ENCODE peak calls at places on chromosomes 7 and 10, in four cellular contexts. R, A, C and Y are unnamed samples. For H3K36me3, the result is how much of the 10 kb centered on the place peaks cover.

GRCh38 chr7:157297071-157297638 is 39.6 kb upstream of the DNAJB6 start:
- DNase-seq in R (no peak), A (no peak), C (no peak), Y (no peak)

GRCh38 chr7:18565337-18565736 is 69.8 kb downstream of the HDAC9 start:
- DNase-seq in R (no peak), A (no peak), C (no peak), Y (no peak)

GRCh38 chr10:108582387-108582786 is 1340.9 kb downstream of the XPNPEP1 start:
- DNase-seq in R (no peak), A (no peak), C (no peak), Y (no peak)

GRCh38 chr7:101590663-101591435 is 38.2 kb downstream of the MYL10 start:
- DNase-seq in R (no peak), A (no peak), C (no peak), Y (no peak)

GRCh38 chr7:27151341-27151944 is 940 bp downstream of the HOXA3 start:
- DNase-seq in R (peak), A (no peak), C (no peak), Y (no peak)

GRCh38 chr7:17031903-17032551 is 150.2 kb upstream of the AGR3 start:
- DNase-seq in R (no peak), A (no peak), C (no peak), Y (no peak)

GRCh38 chr10:4254101-4254994 is 469.3 kb upstream of the KLF6 start:
- DNase-seq in R (no peak), A (no peak), C (no peak), Y (no peak)

GRCh38 chr10:124624456-124624855 is 119.7 kb downstream of the FAM53B start:
- DNase-seq in R (no peak), A (no peak), C (no peak), Y (no peak)

GRCh38 chr7:94907420-94908203 is at the start of gene PPP1R9A:
- DNase-seq in R (peak), A (peak), C (no peak), Y (no peak)

GRCh38 chr7:30303312-30304039 is 19.1 kb downstream of the ZNRF2 start:
- DNase-seq in R (no peak), A (no peak), C (no peak), Y (no peak)

GRCh38 chr7:154842608-154843007 is 160.3 kb downstream of the PAXIP1 start:
- DNase-seq in R (no peak), A (no peak), C (no peak), Y (no peak)

GRCh38 chr10:1962025-1962424 is 224.7 kb upstream of the ADARB2 start:
- DNase-seq in R (no peak), A (no peak), C (no peak), Y (no peak)
- TF ChIP-seq CTCF in R (no peak), A (no peak), C (no peak), Y (peak)

DNA sequence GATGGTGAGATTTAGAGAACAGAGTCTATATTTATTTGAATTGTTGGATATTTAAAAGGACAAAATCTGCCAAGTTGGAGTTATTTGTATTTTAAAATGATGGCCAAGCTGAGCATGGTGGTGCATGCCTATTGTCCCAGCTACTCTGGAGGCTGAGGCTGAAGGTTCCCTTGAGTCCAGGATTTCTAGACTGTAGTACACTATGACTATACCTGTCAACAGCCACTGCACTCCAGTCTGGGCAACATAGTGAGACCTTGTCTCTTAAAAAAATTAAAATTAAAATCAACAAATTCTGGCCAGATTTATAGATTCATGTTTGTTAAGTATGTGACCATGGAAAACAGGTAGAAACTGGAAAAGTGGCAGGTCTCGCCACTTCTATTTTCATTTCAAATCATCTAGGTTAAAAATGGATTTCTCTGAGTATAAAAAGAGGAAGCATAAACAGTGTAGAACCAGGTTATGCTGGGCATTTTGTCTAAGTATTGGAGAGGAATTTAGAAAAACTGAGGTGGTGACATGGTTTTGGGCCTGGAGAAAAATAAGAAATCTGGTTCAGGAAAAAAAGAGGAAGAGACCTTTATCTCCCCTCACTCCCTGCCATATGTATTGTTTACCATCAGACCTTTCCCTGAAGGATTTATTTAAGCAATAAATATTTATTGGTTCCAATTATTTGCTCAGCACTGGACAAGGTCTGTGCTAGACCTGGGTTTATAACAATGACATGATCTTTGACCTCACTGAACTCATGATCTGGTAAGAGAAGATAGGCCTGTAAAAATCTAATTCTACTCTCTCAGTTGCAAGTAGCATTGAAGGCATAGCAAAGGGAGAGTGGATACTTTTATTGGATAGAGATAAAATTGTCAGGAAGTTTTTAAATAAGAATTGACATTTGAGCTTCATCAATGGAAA is 134.2 kb downstream of the TSPAN12 start:
- DNase-seq in R (no peak), A (no peak), C (no peak), Y (no peak)
- H3K36me3 ChIP-seq in R (under half), A (under half), C (under half), Y (under half)

DNA sequence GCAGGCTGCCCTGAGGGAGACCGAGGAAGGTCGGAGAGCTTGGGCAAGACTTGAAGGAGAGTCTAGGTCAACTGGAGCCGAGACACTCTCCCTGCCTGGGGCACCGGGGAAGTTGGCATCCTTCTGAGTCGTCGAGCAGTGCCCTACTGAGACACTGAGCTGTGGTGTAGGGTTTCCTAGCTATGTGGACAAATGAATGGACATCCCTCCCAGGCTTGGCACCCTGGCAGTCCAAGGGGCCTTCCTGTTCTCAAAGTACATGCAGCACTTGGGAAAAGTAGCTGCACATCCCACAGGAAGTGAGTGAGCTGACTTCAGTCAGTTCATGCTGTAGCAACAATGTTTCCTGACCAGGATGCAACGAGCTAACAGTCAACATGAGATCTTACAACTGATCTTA is 57.2 kb upstream of the INPP5A start:
- DNase-seq in R (no peak), A (peak), C (no peak), Y (no peak)
- H3K4me3 ChIP-seq in R (no peak), A (no peak), C (no peak), Y (no peak)

GRCh38 chr10:71621783-71622526 is 97.6 kb downstream of the C10orf105 start:
- DNase-seq in R (no peak), A (peak), C (no peak), Y (peak)
- TF ChIP-seq CTCF in R (no peak), A (no peak), C (no peak), Y (no peak)